ENCODE peak calls at places on chromosomes 12 and 14, in seven cellular contexts. D is A549, C is MG63, G is testis, L is endothelial cell, A is cardiac muscle cell, T is AG04450. Q is an unnamed sample.

GRCh38 chr12:122837306-122838265 is 2.3 kb downstream of the HIP1R start:
- DNase-seq in D (no peak), C (no peak), G (no peak), L (no peak), A (no peak), T (no peak), Q (no peak)

GRCh38 chr12:64780531-64781373 is 21.5 kb upstream of the GNS start:
- DNase-seq in D (peak), C (peak), G (peak), L (peak), A (peak), T (no peak), Q (peak)

GRCh38 chr12:68809190-68810026 is 1.4 kb downstream of the MDM2 start:
- DNase-seq in D (peak), C (no peak), G (no peak), L (no peak), A (no peak), T (no peak), Q (no peak)

GRCh38 chr12:77231548-77231947 is 166.2 kb upstream of the E2F7 start:
- DNase-seq in D (no peak), C (peak), G (peak), L (no peak), A (no peak), T (peak), Q (no peak)

GRCh38 chr14:22560638-22561365 is 28.2 kb downstream of the DAD1 start:
- DNase-seq in D (no peak), C (no peak), G (no peak), L (no peak), A (no peak), T (no peak), Q (no peak)

GRCh38 chr14:78143489-78144145 is 26.6 kb upstream of the NRXN3 start:
- DNase-seq in D (peak), C (peak), G (no peak), L (no peak), A (no peak), T (no peak), Q (no peak)

GRCh38 chr12:59182660-59183455 is 262.6 kb upstream of the LRIG3 start:
- DNase-seq in D (no peak), C (no peak), G (no peak), L (no peak), A (peak), T (no peak), Q (no peak)

GRCh38 chr12:64457036-64457435 is 5.1 kb downstream of the TBK1 start:
- DNase-seq in D (no peak), C (no peak), G (no peak), L (peak), A (no peak), T (no peak), Q (no peak)

GRCh38 chr14:43872752-43873655 is 634.1 kb downstream of the FSCB start:
- DNase-seq in D (no peak), C (no peak), G (no peak), L (no peak), A (no peak), T (no peak), Q (no peak)

GRCh38 chr12:29929295-29929694 is 145.6 kb upstream of the TMTC1 start:
- DNase-seq in D (no peak), C (no peak), G (no peak), L (no peak), A (no peak), T (no peak), Q (no peak)

GRCh38 chr12:60148831-60149230 is 553.0 kb downstream of the SLC16A7 start:
- DNase-seq in D (no peak), C (no peak), G (no peak), L (no peak), A (no peak), T (peak), Q (no peak)